ENCODE peak calls at places on chromosomes 6 and 20, in seven cellular contexts. B is H1, L is endothelial cell of umbilical vein, H is GM12878, W is HCT116, J is HepG2, C is K562. O is an unnamed sample.

GRCh38 chr6:6543181-6543879 is 45.2 kb upstream of the LY86 start:
- DNase-seq in W (no peak), C (no peak), H (peak; percentile 79), B (no peak), L (no peak), J (no peak), O (no peak)

GRCh38 chr20:52172392-52173047 is 19.1 kb downstream of the ZFP64 start:
- DNase-seq in C (no peak), H (no peak), B (no peak), W (no peak), L (no peak), J (no peak), O (no peak)

GRCh38 chr6:524803-525202 is 132.1 kb downstream of the HUS1B start:
- DNase-seq in C (no peak), L (no peak), H (no peak), W (no peak), B (no peak), J (no peak), O (no peak)

GRCh38 chr6:12393100-12393499 is 102.9 kb downstream of the EDN1 start:
- DNase-seq in L (peak; percentile 89), B (no peak), J (no peak), H (no peak), W (no peak), C (no peak), O (no peak)

GRCh38 chr6:52994789-52995078 is 350 bp downstream of the GSTA4 start:
- DNase-seq in J (no peak), C (peak; percentile 41), B (no peak), H (no peak), W (no peak), L (no peak), O (peak; percentile 8)

GRCh38 chr20:40192529-40192928 is 496.5 kb downstream of the MAFB start:
- DNase-seq in L (no peak), W (no peak), B (no peak), C (no peak), H (no peak), J (no peak), O (no peak)

GRCh38 chr6:101429845-101430244 is 36.3 kb downstream of the GRIK2 start:
- DNase-seq in H (no peak), L (no peak), C (no peak), J (no peak), B (no peak), W (no peak), O (no peak)

GRCh38 chr6:143609501-143609900 is 68.3 kb upstream of the PHACTR2 start:
- DNase-seq in B (no peak), H (no peak), L (no peak), W (no peak), J (no peak), C (no peak), O (no peak)

GRCh38 chr6:4913705-4914411 is 90.0 kb downstream of the RPP40 start:
- DNase-seq in B (no peak), J (no peak), L (peak; percentile 64), W (no peak), C (no peak), H (no peak), O (no peak)

GRCh38 chr6:36914227-36914794 is 28.6 kb downstream of the C6orf89 start:
- DNase-seq in J (peak; percentile 85), L (peak; percentile 75), H (no peak), B (peak; percentile 41), W (peak; percentile 73), C (no peak), O (peak; percentile 56)

GRCh38 chr6:105137388-105137787 is 42.4 kb downstream of the POPDC3 start:
- DNase-seq in W (no peak), B (no peak), C (no peak), L (no peak), J (no peak), H (no peak), O (no peak)

GRCh38 chr6:16238057-16238657 is at the start of gene GMPR:
- DNase-seq in H (no peak), W (peak; percentile 65), L (peak; percentile 81), J (no peak), C (peak; percentile 91), B (no peak), O (peak; percentile 39)

GRCh38 chr6:154878866-154879491 is 116.1 kb upstream of the TIAM2 start:
- DNase-seq in L (no peak), W (no peak), B (no peak), H (no peak), C (no peak), J (no peak), O (peak; percentile 69)

GRCh38 chr6:161379828-161380598 is 106.2 kb upstream of the AGPAT4 start:
- DNase-seq in J (no peak), B (no peak), H (no peak), L (no peak), W (no peak), C (peak; percentile 84), O (peak; percentile 21)

GRCh38 chr6:158605266-158605878 is 39.2 kb downstream of the DYNLT1 start:
- DNase-seq in L (peak; percentile 85), H (peak; percentile 36), W (peak; percentile 48), B (peak; percentile 39), J (peak; percentile 72), C (peak; percentile 60), O (peak; percentile 77)

GRCh38 chr20:49747707-49748524 is 34.2 kb upstream of the B4GALT5 start:
- DNase-seq in J (peak; percentile 57), C (no peak), L (peak; percentile 69), B (no peak), H (no peak), W (no peak), O (peak; percentile 50)

GRCh38 chr6:137846772-137847313 is 20.2 kb upstream of the TNFAIP3 start:
- DNase-seq in H (no peak), L (no peak), J (no peak), B (no peak), W (no peak), C (peak; percentile 18), O (no peak)

GRCh38 chr6:43948527-43949450 is 178.5 kb downstream of the MRPL14 start:
- DNase-seq in C (no peak), H (no peak), L (no peak), J (no peak), B (no peak), W (no peak), O (peak; percentile 55)

GRCh38 chr6:79949235-79949634 is 1.9 kb upstream of the ELOVL4 start:
- DNase-seq in W (peak; percentile 85), J (peak; percentile 79), L (peak; percentile 53), C (peak; percentile 45), B (no peak), H (peak; percentile 7), O (peak; percentile 75)

GRCh38 chr6:37663016-37663810 is 34.5 kb downstream of the MDGA1 start:
- DNase-seq in J (no peak), B (no peak), C (no peak), L (peak; percentile 16), W (no peak), H (no peak), O (peak; percentile 86)

GRCh38 chr20:11499235-11499634 is 418.5 kb upstream of the BTBD3 start:
- DNase-seq in W (no peak), L (no peak), H (no peak), B (no peak), C (no peak), J (no peak), O (no peak)

DNA sequence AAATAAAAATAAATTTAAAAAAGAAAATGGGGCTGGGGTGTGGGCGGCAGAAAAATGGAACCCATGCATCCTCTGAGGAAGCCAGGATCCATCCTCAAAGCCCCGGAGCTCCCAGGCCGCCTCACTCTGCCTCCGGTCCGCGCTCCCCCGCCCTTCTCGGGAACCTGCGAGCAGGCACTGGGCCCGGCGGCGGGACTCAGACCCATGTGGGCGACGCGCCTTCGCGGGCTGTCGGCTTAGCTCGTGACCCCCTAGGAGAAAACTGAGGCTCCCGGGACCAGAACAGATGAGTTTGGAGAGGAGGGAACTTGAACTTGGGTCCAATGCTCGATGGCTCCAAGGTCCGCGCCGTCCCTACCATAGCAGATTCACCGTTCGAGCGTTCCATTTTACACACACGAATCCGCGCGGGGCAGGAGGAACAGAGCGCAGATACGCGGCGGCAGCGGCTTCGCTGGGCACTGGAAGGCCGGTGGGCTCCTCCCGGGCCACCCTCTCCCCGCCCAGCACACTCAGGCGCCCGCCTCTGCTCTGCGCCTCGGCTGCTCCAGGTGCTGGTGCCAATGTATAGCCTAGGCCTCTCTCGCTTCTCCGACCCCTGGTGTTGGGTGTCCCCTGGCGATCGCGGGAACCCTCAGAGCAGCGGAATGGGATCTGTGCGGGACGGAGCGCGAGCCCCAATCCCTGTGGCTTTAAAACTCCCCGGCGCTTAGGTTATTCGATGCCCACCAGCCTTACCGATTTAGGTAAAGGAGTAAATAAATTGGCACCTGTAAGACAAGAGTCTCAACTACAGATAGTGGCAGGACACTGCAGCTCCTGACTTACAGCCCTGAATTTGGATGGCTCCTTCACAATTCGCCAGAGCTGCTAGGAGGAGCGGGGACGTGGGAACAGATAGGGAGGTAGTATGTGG is 39.2 kb downstream of the DPPA5 start:
- DNase-seq in B (no peak), J (no peak), H (no peak), L (no peak), W (no peak), C (no peak), O (no peak)
- H2AFZ ChIP-seq in B (no peak overlapping the region), J (no peak overlapping the region), H (no peak overlapping the region), L (peak overlapping the region; percentile 79), W (no peak overlapping the region), C (no peak overlapping the region), O (peak overlapping the region; percentile 86)

GRCh38 chr6:153002613-153003293 is at the start of gene MTRF1L:
- DNase-seq in C (peak; percentile 95), B (peak; percentile 96), H (peak; percentile 82), W (peak; percentile 94), J (peak; percentile 99), L (peak; percentile 97), O (peak; percentile 97)
- TF ChIP-seq POLR2A in C (peak; percentile 89), B (peak; percentile 79), H (peak; percentile 66), W (no peak), J (peak; percentile 70), L (peak; percentile 92), O (peak; percentile 80)

DNA sequence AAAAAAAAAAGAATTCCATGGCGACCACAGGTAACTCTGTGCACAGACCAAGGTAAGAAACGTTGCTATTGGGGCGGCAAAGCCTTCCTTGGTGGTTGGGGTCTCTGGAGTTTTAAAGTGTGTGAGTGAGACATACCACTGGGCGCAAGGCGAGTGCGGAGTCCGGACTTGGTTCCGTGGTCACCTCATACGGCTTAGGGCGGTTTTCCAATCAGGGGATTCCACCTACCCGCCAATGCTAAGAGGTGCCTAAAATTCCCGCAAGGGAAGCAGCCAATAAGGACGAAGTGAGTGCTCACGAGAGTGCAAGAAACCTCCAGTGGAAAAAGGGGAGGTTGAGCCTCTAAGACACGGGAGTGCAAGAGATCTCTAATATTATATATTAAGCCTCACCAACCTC is 68.6 kb upstream of the PRSS16 start:
- DNase-seq in J (no peak), B (no peak), C (no peak), L (no peak), W (no peak), H (no peak), O (no peak)
- H2AFZ ChIP-seq in J (no peak overlapping the region), B (no peak overlapping the region), C (no peak overlapping the region), L (no peak overlapping the region), W (no peak overlapping the region), H (no peak overlapping the region), O (peak overlapping the region; percentile 81)

DNA sequence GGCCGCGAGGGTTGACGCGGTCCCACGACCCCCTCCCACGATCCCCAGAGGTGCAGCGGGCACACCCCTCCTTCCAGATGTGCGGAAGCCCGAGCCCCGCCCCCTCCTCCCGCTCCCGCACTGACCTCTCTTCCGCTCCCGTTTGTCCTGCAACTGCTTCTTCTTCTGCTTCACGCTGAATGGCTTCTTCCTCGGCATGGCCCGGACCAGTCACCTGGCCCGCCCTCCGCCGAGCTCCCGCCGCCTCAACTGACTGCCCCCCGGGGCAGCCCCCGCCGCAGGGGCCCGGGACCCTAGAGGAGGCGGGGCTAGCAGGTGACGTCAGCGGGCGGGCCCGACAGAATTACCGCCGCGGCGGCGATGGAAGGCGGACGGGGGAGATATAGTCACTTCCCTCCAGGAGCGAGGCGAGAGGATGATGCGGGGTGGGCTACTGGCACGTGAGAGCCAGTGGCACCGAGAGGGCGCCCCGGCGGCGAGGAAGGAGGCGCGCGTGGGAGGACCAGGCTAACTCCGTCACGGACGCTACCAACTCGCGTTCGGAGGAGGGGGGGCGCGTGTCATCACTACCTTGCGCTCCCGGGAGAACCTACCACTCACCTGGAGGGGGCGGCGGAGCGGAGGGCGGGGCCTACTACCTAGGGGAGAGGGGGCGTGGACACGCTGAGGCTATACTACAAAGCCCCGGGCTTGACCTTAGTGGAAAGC is at the start of gene GNL1:
- DNase-seq in H (peak; percentile 79), J (peak; percentile 94), B (peak; percentile 90), C (peak; percentile 98), L (peak; percentile 88), W (peak; percentile 95), O (peak; percentile 85)
- TF ChIP-seq POLR2A in H (peak; percentile 89), J (peak; percentile 40), B (no peak), C (peak; percentile 8), L (no peak), W (no peak), O (peak; percentile 83)

O was measured in IMR-90.